ENCODE peak calls at places on chromosomes 13 and 19, in ten cellular contexts. A is colonic mucosa; Y is OCI-LY7; J is mucosa of descending colon; R is heart right ventricle; O is CD8-positive, alpha-beta memory T cell; B is PC-3; T is kidney epithelial cell; Q is transverse colon; S is thoracic aorta. H is an unnamed sample.

GRCh38 chr13:97223711-97224461 is 1.8 kb downstream of the MBNL2 start:
- DNase-seq in Q (peak; percentile 55), R (peak; percentile 30), O (no peak), S (no peak), J (peak; percentile 68), B (peak; percentile 72), T (peak; percentile 79), A (peak; percentile 71), Y (peak; percentile 50), H (peak; percentile 54)

GRCh38 chr19:35539314-35539713 is 6.1 kb downstream of the GAPDHS start:
- DNase-seq in Y (no peak), A (no peak), J (no peak), O (no peak), T (no peak), B (no peak), R (no peak), S (no peak), Q (no peak), H (no peak)

GRCh38 chr19:21586341-21587116 is 81.1 kb downstream of the ZNF429 start:
- DNase-seq in J (peak; percentile 39), A (no peak), B (no peak), R (peak; percentile 51), O (no peak), Y (no peak), Q (peak; percentile 19), S (no peak), T (no peak), H (no peak)

GRCh38 chr13:32938907-32939306 is 77.3 kb upstream of the KL start:
- DNase-seq in R (no peak), S (no peak), Q (no peak), B (peak; percentile 24), J (no peak), O (no peak), A (no peak), Y (no peak), T (peak; percentile 37), H (no peak)

GRCh38 chr13:111900390-111901180 is 166.4 kb upstream of the SOX1 start:
- DNase-seq in Q (no peak), R (no peak), B (no peak), T (no peak), A (no peak), S (no peak), O (no peak), J (no peak), Y (no peak), H (no peak)

GRCh38 chr13:97429681-97430081 is 4.3 kb upstream of the RAP2A start:
- DNase-seq in R (no peak), O (no peak), J (peak; percentile 7), S (no peak), Y (no peak), Q (no peak), T (no peak), A (no peak), B (no peak), H (no peak)

GRCh38 chr19:5774921-5775320 is 9.6 kb downstream of the PRR22 start:
- DNase-seq in A (no peak), Q (no peak), Y (no peak), R (no peak), S (no peak), O (no peak), T (no peak), J (no peak), B (no peak), H (no peak)

GRCh38 chr19:35124098-35125060 is 8.8 kb downstream of the FXYD3 start:
- DNase-seq in A (peak; percentile 97), S (peak; percentile 82), R (peak; percentile 96), B (peak; percentile 87), Q (peak; percentile 96), T (peak; percentile 61), Y (peak; percentile 89), J (peak; percentile 95), O (peak; percentile 77), H (peak; percentile 94)

GRCh38 chr19:49837425-49837824 is 13.5 kb upstream of the PTOV1 start:
- DNase-seq in O (no peak), A (no peak), S (no peak), Y (no peak), T (no peak), Q (no peak), B (no peak), R (no peak), J (no peak), H (no peak)

GRCh38 chr19:32910094-32910493 is 40.5 kb upstream of the SLC7A9 start:
- DNase-seq in Y (no peak), A (no peak), B (no peak), T (no peak), R (no peak), Q (no peak), O (no peak), S (no peak), J (no peak), H (no peak)

GRCh38 chr13:51557875-51558604 is 26.2 kb upstream of the WDFY2 start:
- DNase-seq in S (no peak), A (no peak), Y (no peak), T (peak; percentile 53), J (no peak), R (no peak), O (no peak), Q (no peak), B (peak; percentile 72), H (peak; percentile 40)

GRCh38 chr19:33524024-33524664 is 2.6 kb upstream of the PEPD start:
- DNase-seq in A (no peak), J (no peak), O (no peak), B (no peak), Q (peak; percentile 19), R (no peak), Y (no peak), S (no peak), T (no peak), H (peak; percentile 49)

GRCh38 chr19:29001922-29002247 is 211.1 kb downstream of the UQCRFS1 start:
- DNase-seq in O (no peak), B (no peak), T (no peak), J (no peak), Q (no peak), Y (no peak), R (no peak), S (no peak), A (no peak), H (no peak)

GRCh38 chr19:38023245-38023644 is 116.2 kb downstream of the SIPA1L3 start:
- DNase-seq in A (no peak), J (no peak), B (no peak), Y (no peak), R (no peak), O (no peak), S (no peak), T (no peak), Q (no peak), H (no peak)

GRCh38 chr19:3547301-3547731 is 8.3 kb downstream of the TEKTIP1 start:
- DNase-seq in S (no peak), B (peak; percentile 24), R (no peak), Q (no peak), A (no peak), J (no peak), T (no peak), O (no peak), Y (peak; percentile 34), H (no peak)

GRCh38 chr13:59276436-59276835 is 887.3 kb downstream of the DIAPH3 start:
- DNase-seq in B (no peak), T (no peak), O (no peak), J (no peak), S (no peak), A (no peak), Y (no peak), Q (no peak), R (no peak), H (no peak)

DNA sequence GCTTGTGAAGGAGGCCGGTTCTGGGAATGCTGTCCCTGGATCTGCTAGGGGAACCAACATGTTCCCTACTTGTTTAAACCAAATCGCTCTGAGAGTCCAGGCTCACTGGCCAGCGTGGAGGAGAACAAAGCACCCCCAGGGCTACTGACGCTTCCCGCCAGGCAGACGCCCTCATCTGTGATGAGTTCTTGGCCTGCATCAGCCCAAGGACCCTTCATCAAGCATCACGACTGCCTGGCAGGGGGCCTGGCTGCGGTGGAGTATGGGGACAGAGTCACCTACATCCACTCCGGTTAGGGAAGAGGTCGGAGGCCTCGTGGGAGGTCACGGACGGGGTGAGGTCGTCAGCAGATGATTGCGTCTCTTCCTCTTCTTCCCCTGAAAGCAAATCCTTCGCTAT is 17.7 kb downstream of the MIER2 start:
- DNase-seq in B (no peak), T (no peak), S (no peak), R (no peak), O (no peak), Y (no peak), A (no peak), Q (no peak), J (no peak), H (no peak)
- H3K36me3 ChIP-seq in B (no peaks in the 10 kb centered on the region), T (peaks cover 7% of the 10 kb centered on the region), S (peaks cover 58% of the 10 kb centered on the region), R (peaks cover 9% of the 10 kb centered on the region), O (peaks cover 38% of the 10 kb centered on the region), Y (peaks cover 100% of the 10 kb centered on the region), A (peaks cover 29% of the 10 kb centered on the region), Q (no peaks in the 10 kb centered on the region), J (peaks cover 6% of the 10 kb centered on the region), H (no peaks in the 10 kb centered on the region)

GRCh38 chr19:10985502-10985901 is 24.7 kb downstream of the SMARCA4 start:
- DNase-seq in A (no peak), Q (no peak), B (no peak), T (no peak), R (no peak), S (no peak), O (no peak), Y (no peak), J (no peak), H (no peak)
- H3K36me3 ChIP-seq in A (peaks cover 28% of the 10 kb centered on the region), Q (no peaks in the 10 kb centered on the region), B (peaks cover 33% of the 10 kb centered on the region), T (peaks cover 3% of the 10 kb centered on the region), R (no peaks in the 10 kb centered on the region), S (peaks cover 52% of the 10 kb centered on the region), O (peaks cover 19% of the 10 kb centered on the region), Y (peaks cover 96% of the 10 kb centered on the region), J (peaks cover 2% of the 10 kb centered on the region), H (no peaks in the 10 kb centered on the region)

DNA sequence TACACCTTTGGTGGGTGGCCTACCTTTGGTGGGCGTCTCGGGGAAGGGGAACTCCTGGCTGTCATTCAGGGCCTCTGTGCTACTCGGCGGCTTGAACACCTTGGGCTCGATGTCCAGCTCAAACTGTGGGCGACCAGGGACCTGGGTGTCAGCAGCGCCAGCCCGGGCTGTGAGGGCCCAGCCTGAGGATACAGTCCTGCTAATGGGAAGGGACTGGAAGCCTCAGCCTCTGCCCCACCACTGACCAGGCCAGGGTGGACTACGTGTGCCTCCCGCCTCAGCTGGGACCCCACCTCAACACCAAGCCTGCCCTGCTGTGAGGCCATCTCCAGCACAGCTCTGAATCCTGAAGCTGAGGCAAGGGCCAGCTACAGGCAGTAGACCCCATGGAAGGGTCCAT is 7.7 kb downstream of the TMEM259 start:
- DNase-seq in O (no peak), A (no peak), Q (no peak), S (no peak), Y (no peak), R (no peak), J (no peak), T (no peak), B (no peak), H (no peak)
- H3K36me3 ChIP-seq in O (peaks cover 5% of the 10 kb centered on the region), A (peaks cover 22% of the 10 kb centered on the region), Q (no peaks in the 10 kb centered on the region), S (peaks cover 45% of the 10 kb centered on the region), Y (peaks cover 88% of the 10 kb centered on the region), R (peaks cover 22% of the 10 kb centered on the region), J (peaks cover 7% of the 10 kb centered on the region), T (no peaks in the 10 kb centered on the region), B (no peaks in the 10 kb centered on the region), H (no peaks in the 10 kb centered on the region)

GRCh38 chr13:27257648-27258253 is 6.4 kb downstream of the RPL21 start:
- DNase-seq in R (no peak), T (no peak), Q (no peak), J (no peak), B (no peak), Y (no peak), S (no peak), A (no peak), O (no peak), H (no peak)
- H3K36me3 ChIP-seq in R (no peaks in the 10 kb centered on the region), T (no peaks in the 10 kb centered on the region), Q (no peaks in the 10 kb centered on the region), J (no peaks in the 10 kb centered on the region), B (peaks cover 57% of the 10 kb centered on the region), Y (peaks cover 99% of the 10 kb centered on the region), S (peaks cover 30% of the 10 kb centered on the region), A (peaks cover 9% of the 10 kb centered on the region), O (peaks cover 30% of the 10 kb centered on the region), H (no peaks in the 10 kb centered on the region)